ENCODE peak calls at places on chromosomes 4 and X, in four cellular contexts. One of them, this sample, is unnamed.

GRCh38 chr4:128452415-128452814 is 164.8 kb upstream of the PGRMC2 start:
- DNase-seq in psoas muscle: no peak
- DNase-seq in HFF-Myc: no peak
- DNase-seq in AG09309: no peak
- DNase-seq in this sample: no peak

GRCh38 chr4:1291091-1291490 is 1.4 kb downstream of the MAEA start:
- DNase-seq in psoas muscle: no peak
- DNase-seq in HFF-Myc: no peak
- DNase-seq in AG09309: no peak
- DNase-seq in this sample: no peak

GRCh38 chrX:38732866-38733265 is 68.4 kb upstream of the MID1IP1 start:
- DNase-seq in psoas muscle: no peak
- DNase-seq in HFF-Myc: no peak
- DNase-seq in AG09309: no peak
- DNase-seq in this sample: no peak

GRCh38 chr4:3413217-3413671 is 28.5 kb upstream of the HGFAC start:
- DNase-seq in psoas muscle: peak; percentile 35
- DNase-seq in HFF-Myc: no peak
- DNase-seq in AG09309: no peak
- DNase-seq in this sample: no peak

GRCh38 chr4:155403886-155404285 is 27.1 kb upstream of the MAP9 start:
- DNase-seq in psoas muscle: no peak
- DNase-seq in HFF-Myc: peak; percentile 12
- DNase-seq in AG09309: peak; percentile 14
- DNase-seq in this sample: peak; percentile 12

GRCh38 chr4:143369556-143369955 is 32.9 kb downstream of the GAB1 start:
- DNase-seq in psoas muscle: no peak
- DNase-seq in HFF-Myc: no peak
- DNase-seq in AG09309: no peak
- DNase-seq in this sample: no peak

GRCh38 chr4:184306470-184306869 is 88.8 kb upstream of the ENPP6 start:
- DNase-seq in psoas muscle: no peak
- DNase-seq in HFF-Myc: no peak
- DNase-seq in AG09309: no peak
- DNase-seq in this sample: no peak

GRCh38 chrX:866441-866990 is 235.9 kb downstream of the SHOX start:
- DNase-seq in psoas muscle: no peak
- DNase-seq in HFF-Myc: no peak
- DNase-seq in AG09309: no peak
- DNase-seq in this sample: no peak

GRCh38 chrX:1105671-1106419 is 106.6 kb downstream of the CRLF2 start:
- DNase-seq in psoas muscle: no peak
- DNase-seq in HFF-Myc: no peak
- DNase-seq in AG09309: no peak
- DNase-seq in this sample: no peak

GRCh38 chr4:188295899-188296298 is 156.7 kb downstream of the TRIML1 start:
- DNase-seq in psoas muscle: no peak
- DNase-seq in HFF-Myc: no peak
- DNase-seq in AG09309: no peak
- DNase-seq in this sample: no peak

GRCh38 chr4:15677507-15677988 is 4.1 kb upstream of the FAM200B start:
- DNase-seq in psoas muscle: no peak
- DNase-seq in HFF-Myc: no peak
- DNase-seq in AG09309: no peak
- DNase-seq in this sample: no peak

GRCh38 chrX:129058405-129058804 is 464.9 kb downstream of the SMARCA1 start:
- DNase-seq in psoas muscle: no peak
- DNase-seq in HFF-Myc: no peak
- DNase-seq in AG09309: no peak
- DNase-seq in this sample: no peak

GRCh38 chrX:19839770-19840254 is 47.6 kb downstream of the SH3KBP1 start:
- DNase-seq in psoas muscle: no peak
- DNase-seq in HFF-Myc: no peak
- DNase-seq in AG09309: no peak
- DNase-seq in this sample: peak; percentile 68

GRCh38 chr4:123176605-123177004 is 220.0 kb upstream of the SPRY1 start:
- DNase-seq in psoas muscle: no peak
- DNase-seq in HFF-Myc: no peak
- DNase-seq in AG09309: no peak
- DNase-seq in this sample: no peak

GRCh38 chrX:47497274-47497673 is 14.3 kb upstream of the ZNF41 start:
- DNase-seq in psoas muscle: no peak
- DNase-seq in HFF-Myc: no peak
- DNase-seq in AG09309: no peak
- DNase-seq in this sample: no peak

GRCh38 chrX:20479896-20480295 is 213.2 kb upstream of the RPS6KA3 start:
- DNase-seq in psoas muscle: no peak
- DNase-seq in HFF-Myc: no peak
- DNase-seq in AG09309: no peak
- DNase-seq in this sample: no peak

GRCh38 chrX:156008915-156009314 is 11.4 kb downstream of the IL9R start:
- DNase-seq in psoas muscle: no peak
- DNase-seq in HFF-Myc: no peak
- DNase-seq in AG09309: no peak
- DNase-seq in this sample: no peak

GRCh38 chrX:39477031-39477430 is 620.7 kb downstream of the BCOR start:
- DNase-seq in psoas muscle: no peak
- DNase-seq in HFF-Myc: no peak
- DNase-seq in AG09309: no peak
- DNase-seq in this sample: no peak

GRCh38 chr4:80183196-80184052 is 13.9 kb upstream of the PRDM8 start:
- DNase-seq in psoas muscle: peak; percentile 67
- DNase-seq in HFF-Myc: no peak
- DNase-seq in AG09309: no peak
- DNase-seq in this sample: no peak

GRCh38 chr4:78864405-78865024 is 74.7 kb downstream of the PAQR3 start:
- DNase-seq in psoas muscle: no peak
- DNase-seq in HFF-Myc: peak; percentile 73
- DNase-seq in AG09309: peak; percentile 59
- DNase-seq in this sample: peak; percentile 85

GRCh38 chrX:12446342-12447075 is 308.2 kb downstream of the FRMPD4 start:
- DNase-seq in psoas muscle: no peak
- DNase-seq in HFF-Myc: no peak
- DNase-seq in AG09309: peak; percentile 54
- DNase-seq in this sample: no peak

GRCh38 chrX:112645774-112646173 is 34.0 kb downstream of the LHFPL1 start:
- DNase-seq in psoas muscle: no peak
- DNase-seq in HFF-Myc: no peak
- DNase-seq in AG09309: no peak
- DNase-seq in this sample: peak; percentile 65

GRCh38 chrX:70033348-70033747 is 16.4 kb downstream of the AWAT2 start:
- DNase-seq in psoas muscle: no peak
- DNase-seq in HFF-Myc: no peak
- DNase-seq in AG09309: no peak
- DNase-seq in this sample: peak; percentile 35

GRCh38 chrX:40279762-40280161 is 182.0 kb upstream of the BCOR start:
- DNase-seq in psoas muscle: no peak
- DNase-seq in HFF-Myc: no peak
- DNase-seq in AG09309: no peak
- DNase-seq in this sample: no peak

GRCh38 chr4:44544158-44544557 is 95.5 kb upstream of the KCTD8 start:
- DNase-seq in psoas muscle: no peak
- DNase-seq in HFF-Myc: no peak
- DNase-seq in AG09309: no peak
- DNase-seq in this sample: no peak

GRCh38 chr4:27844359-27844758 is 983.7 kb downstream of the STIM2 start:
- DNase-seq in psoas muscle: no peak
- DNase-seq in HFF-Myc: no peak
- DNase-seq in AG09309: no peak
- DNase-seq in this sample: no peak

GRCh38 chr4:113534698-113535097 is 226.8 kb downstream of the CAMK2D start:
- DNase-seq in psoas muscle: no peak
- DNase-seq in HFF-Myc: no peak
- DNase-seq in AG09309: no peak
- DNase-seq in this sample: no peak

GRCh38 chr4:183434264-183435045 is 10.0 kb upstream of the CDKN2AIP start:
- DNase-seq in psoas muscle: no peak
- DNase-seq in HFF-Myc: no peak
- DNase-seq in AG09309: no peak
- DNase-seq in this sample: peak; percentile 8

GRCh38 chr4:7167706-7168105 is 24.6 kb upstream of the SORCS2 start:
- DNase-seq in psoas muscle: peak; percentile 2
- DNase-seq in HFF-Myc: no peak
- DNase-seq in AG09309: no peak
- DNase-seq in this sample: no peak
- TF ChIP-seq CTCF in psoas muscle: no peak
- TF ChIP-seq CTCF in HFF-Myc: no peak
- TF ChIP-seq CTCF in AG09309: no peak
- TF ChIP-seq CTCF in this sample: no peak

GRCh38 chr4:76689079-76689817 is 208.7 kb downstream of the SOWAHB start:
- DNase-seq in psoas muscle: peak; percentile 57
- DNase-seq in HFF-Myc: no peak
- DNase-seq in AG09309: no peak
- DNase-seq in this sample: peak; percentile 49
- H3K4me3 ChIP-seq in psoas muscle: peak overlapping the region; percentile 63
- H3K4me3 ChIP-seq in HFF-Myc: peak overlapping the region; percentile 75
- H3K4me3 ChIP-seq in AG09309: peak overlapping the region; percentile 63
- H3K4me3 ChIP-seq in this sample: peak overlapping the region; percentile 75

DNA sequence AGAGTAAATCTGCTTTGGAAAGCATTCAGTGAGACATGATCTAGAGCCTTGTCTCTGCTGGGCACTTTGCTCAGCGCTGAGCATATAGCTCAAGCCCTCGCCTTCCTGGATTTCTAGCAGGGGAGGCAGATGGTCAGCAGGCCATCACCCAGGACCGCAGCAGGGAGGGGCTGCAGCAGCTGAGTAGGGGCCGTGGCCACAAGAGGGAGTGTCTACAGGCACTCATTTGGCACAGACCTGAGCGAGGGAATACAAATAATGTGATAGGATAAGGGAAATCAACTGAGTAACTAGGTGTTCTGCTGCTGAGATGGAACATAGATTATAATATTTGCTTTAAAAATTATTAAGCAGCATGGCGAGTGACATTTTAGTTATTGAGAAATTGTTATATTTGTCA is 30.2 kb downstream of the OFD1 start:
- DNase-seq in psoas muscle: no peak
- DNase-seq in HFF-Myc: no peak
- DNase-seq in AG09309: no peak
- DNase-seq in this sample: no peak
- TF ChIP-seq CTCF in psoas muscle: peak; percentile 15
- TF ChIP-seq CTCF in HFF-Myc: peak; percentile 25
- TF ChIP-seq CTCF in AG09309: no peak
- TF ChIP-seq CTCF in this sample: no peak

GRCh38 chrX:87518504-87518903 is 902 bp downstream of the KLHL4 start:
- DNase-seq in psoas muscle: no peak
- DNase-seq in HFF-Myc: no peak
- DNase-seq in AG09309: no peak
- DNase-seq in this sample: no peak

GRCh38 chrX:87517571-87518141 is at the start of gene KLHL4:
- DNase-seq in psoas muscle: no peak
- DNase-seq in HFF-Myc: no peak
- DNase-seq in AG09309: no peak
- DNase-seq in this sample: no peak

DNA sequence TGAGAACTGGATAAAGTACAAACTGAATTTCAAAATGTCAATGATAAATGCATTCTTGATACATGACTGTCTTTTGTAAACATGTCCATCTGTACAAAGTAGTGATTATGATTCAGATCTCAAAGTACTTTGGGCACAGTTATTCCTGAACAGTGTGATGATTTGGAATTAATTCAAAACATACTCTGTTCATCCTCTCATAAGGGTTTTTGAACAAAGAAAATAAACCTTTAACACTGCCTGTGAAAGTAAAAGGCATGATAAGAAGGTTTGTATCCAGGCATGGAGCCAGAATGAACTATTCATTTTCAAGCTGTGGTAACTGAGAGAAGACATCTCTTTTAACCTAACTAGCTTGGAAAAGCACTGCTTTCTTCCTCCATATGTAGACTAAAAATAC is 886 bp upstream of the KLHL4 start:
- DNase-seq in psoas muscle: no peak
- DNase-seq in HFF-Myc: no peak
- DNase-seq in AG09309: no peak
- DNase-seq in this sample: no peak
- H3K4me3 ChIP-seq in psoas muscle: no peak overlapping the region
- H3K4me3 ChIP-seq in HFF-Myc: no peak overlapping the region
- H3K4me3 ChIP-seq in AG09309: no peak overlapping the region
- H3K4me3 ChIP-seq in this sample: no peak overlapping the region

GRCh38 chr4:108029321-108029720 is 39.6 kb downstream of the HADH start:
- DNase-seq in psoas muscle: no peak
- DNase-seq in HFF-Myc: no peak
- DNase-seq in AG09309: no peak
- DNase-seq in this sample: no peak

GRCh38 chr4:108033348-108033747 is 43.7 kb downstream of the HADH start:
- DNase-seq in psoas muscle: no peak
- DNase-seq in HFF-Myc: no peak
- DNase-seq in AG09309: no peak
- DNase-seq in this sample: no peak

GRCh38 chr4:108029731-108030130 is 40.0 kb downstream of the HADH start:
- DNase-seq in psoas muscle: no peak
- DNase-seq in HFF-Myc: no peak
- DNase-seq in AG09309: no peak
- DNase-seq in this sample: no peak

GRCh38 chr4:108031427-108032083 is 41.9 kb downstream of the HADH start:
- DNase-seq in psoas muscle: no peak
- DNase-seq in HFF-Myc: no peak
- DNase-seq in AG09309: no peak
- DNase-seq in this sample: no peak

DNA sequence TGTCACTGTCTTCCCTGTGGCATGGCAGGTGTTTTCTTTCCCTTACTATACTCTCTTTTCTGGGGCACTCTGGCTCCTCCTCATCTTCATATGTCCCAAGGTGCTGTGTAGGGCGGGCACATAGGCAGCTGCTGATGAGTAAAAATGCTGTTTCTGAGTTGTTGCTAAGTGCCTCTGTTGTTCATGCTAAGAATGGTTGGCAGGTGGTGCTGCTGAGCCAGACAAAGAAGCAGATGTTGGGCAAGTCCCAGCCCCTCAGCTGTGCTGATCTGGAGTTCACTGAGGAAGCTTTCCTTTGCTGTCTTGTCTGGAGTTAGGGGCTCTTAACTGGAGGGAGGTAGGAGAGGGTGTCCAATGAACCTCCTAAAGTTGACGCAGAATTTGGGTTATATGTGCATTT is 40.6 kb downstream of the HADH start:
- DNase-seq in psoas muscle: no peak
- DNase-seq in HFF-Myc: peak; percentile 52
- DNase-seq in AG09309: peak; percentile 25
- DNase-seq in this sample: peak; percentile 82
- TF ChIP-seq CTCF in psoas muscle: peak; percentile 18
- TF ChIP-seq CTCF in HFF-Myc: peak; percentile 65
- TF ChIP-seq CTCF in AG09309: peak; percentile 60
- TF ChIP-seq CTCF in this sample: peak; percentile 64

GRCh38 chrX:42247241-42247640 is 323.9 kb upstream of the CASK start:
- DNase-seq in psoas muscle: no peak
- DNase-seq in HFF-Myc: no peak
- DNase-seq in AG09309: no peak
- DNase-seq in this sample: peak; percentile 4
- H3K4me3 ChIP-seq in psoas muscle: peak overlapping the region; percentile 4
- H3K4me3 ChIP-seq in HFF-Myc: no peak overlapping the region
- H3K4me3 ChIP-seq in AG09309: no peak overlapping the region
- H3K4me3 ChIP-seq in this sample: no peak overlapping the region

GRCh38 chr4:63528592-63528991 is 880.7 kb downstream of the TECRL start:
- DNase-seq in psoas muscle: no peak
- DNase-seq in HFF-Myc: no peak
- DNase-seq in AG09309: no peak
- DNase-seq in this sample: no peak
- TF ChIP-seq CTCF in psoas muscle: no peak
- TF ChIP-seq CTCF in HFF-Myc: no peak
- TF ChIP-seq CTCF in AG09309: no peak
- TF ChIP-seq CTCF in this sample: no peak

This sample was measured in GM12865.